ENCODE peak calls at places on chromosomes 5 and 9, in six cellular contexts. One of them, this sample, is unnamed.

GRCh38 chr9:5976668-5977397 is 38.6 kb downstream of the RANBP6 start:
- DNase-seq in KBM-7: peak; percentile 20
- DNase-seq in iris pigment epithelial cell: peak; percentile 46
- DNase-seq in IMR-90: peak; percentile 4
- DNase-seq in adrenal gland: no peak
- DNase-seq in caudate nucleus: no peak
- DNase-seq in this sample: no peak

GRCh38 chr9:1083325-1083913 is 33.3 kb downstream of the DMRT2 start:
- DNase-seq in adrenal gland: peak; percentile 8
- DNase-seq in caudate nucleus: peak; percentile 35
- DNase-seq in iris pigment epithelial cell: peak; percentile 5
- DNase-seq in KBM-7: no peak
- DNase-seq in IMR-90: no peak
- DNase-seq in this sample: peak; percentile 85

GRCh38 chr5:11146171-11146570 is 385.1 kb upstream of the DAP start:
- DNase-seq in caudate nucleus: no peak
- DNase-seq in iris pigment epithelial cell: no peak
- DNase-seq in adrenal gland: no peak
- DNase-seq in IMR-90: no peak
- DNase-seq in KBM-7: no peak
- DNase-seq in this sample: no peak

GRCh38 chr5:93055556-93055955 is 525.5 kb downstream of the NR2F1-AS1 start:
- DNase-seq in iris pigment epithelial cell: peak; percentile 58
- DNase-seq in IMR-90: peak; percentile 15
- DNase-seq in KBM-7: no peak
- DNase-seq in adrenal gland: no peak
- DNase-seq in caudate nucleus: no peak
- DNase-seq in this sample: no peak

GRCh38 chr5:41094871-41095270 is 23.7 kb upstream of the MROH2B start:
- DNase-seq in KBM-7: no peak
- DNase-seq in adrenal gland: no peak
- DNase-seq in iris pigment epithelial cell: no peak
- DNase-seq in IMR-90: no peak
- DNase-seq in caudate nucleus: no peak
- DNase-seq in this sample: no peak

GRCh38 chr5:82160948-82161347 is 117.2 kb downstream of the RPS23 start:
- DNase-seq in caudate nucleus: no peak
- DNase-seq in KBM-7: no peak
- DNase-seq in iris pigment epithelial cell: no peak
- DNase-seq in adrenal gland: no peak
- DNase-seq in IMR-90: no peak
- DNase-seq in this sample: no peak

GRCh38 chr5:81805086-81805485 is 54.2 kb upstream of the SSBP2 start:
- DNase-seq in KBM-7: no peak
- DNase-seq in caudate nucleus: no peak
- DNase-seq in IMR-90: no peak
- DNase-seq in adrenal gland: no peak
- DNase-seq in iris pigment epithelial cell: no peak
- DNase-seq in this sample: no peak

GRCh38 chr9:68492801-68493200 is 47.9 kb downstream of the TMEM252 start:
- DNase-seq in KBM-7: no peak
- DNase-seq in iris pigment epithelial cell: no peak
- DNase-seq in caudate nucleus: no peak
- DNase-seq in IMR-90: no peak
- DNase-seq in adrenal gland: peak; percentile 32
- DNase-seq in this sample: no peak

GRCh38 chr9:107222020-107222522 is 61.0 kb upstream of the RAD23B start:
- DNase-seq in IMR-90: peak; percentile 79
- DNase-seq in caudate nucleus: no peak
- DNase-seq in KBM-7: no peak
- DNase-seq in iris pigment epithelial cell: peak; percentile 82
- DNase-seq in adrenal gland: no peak
- DNase-seq in this sample: no peak

GRCh38 chr9:113624721-113625120 is 161.2 kb downstream of the RGS3 start:
- DNase-seq in IMR-90: peak; percentile 50
- DNase-seq in iris pigment epithelial cell: no peak
- DNase-seq in KBM-7: no peak
- DNase-seq in adrenal gland: no peak
- DNase-seq in caudate nucleus: no peak
- DNase-seq in this sample: no peak

GRCh38 chr5:134503088-134503936 is 22.2 kb upstream of the JADE2 start:
- DNase-seq in iris pigment epithelial cell: peak; percentile 99
- DNase-seq in adrenal gland: peak; percentile 89
- DNase-seq in caudate nucleus: no peak
- DNase-seq in KBM-7: peak; percentile 95
- DNase-seq in IMR-90: peak; percentile 99
- DNase-seq in this sample: no peak

This sample was measured in putamen.